ENCODE peak calls at places on chromosomes 6 and 20, in six cellular contexts. F, S, B, Q, U and X are unnamed samples.

GRCh38 chr6:2197177-2197671 is 48.2 kb downstream of the GMDS start:
- DNase-seq in F (peak), U (no peak), B (no peak), Q (peak), S (no peak), X (no peak)

GRCh38 chr6:138113588-138114210 is 6.5 kb upstream of the PERP start:
- DNase-seq in B (no peak), U (no peak), F (no peak), Q (no peak), S (no peak), X (no peak)

GRCh38 chr6:39934060-39934757 is at the start of gene MOCS1:
- DNase-seq in Q (peak), U (peak), F (peak), B (peak), S (peak), X (peak)

GRCh38 chr20:4272225-4272624 is 256.9 kb upstream of the RNF24 start:
- DNase-seq in B (no peak), F (no peak), S (no peak), U (no peak), Q (peak), X (no peak)

GRCh38 chr6:37168809-37169457 is 1.0 kb upstream of the PIM1 start:
- DNase-seq in U (no peak), F (peak), B (no peak), S (no peak), Q (no peak), X (no peak)

GRCh38 chr20:584375-585301 is 25.5 kb downstream of the TCF15 start:
- DNase-seq in U (no peak), S (no peak), B (no peak), Q (no peak), F (no peak), X (no peak)

GRCh38 chr20:37504404-37505096 is 16.5 kb upstream of the NNAT start:
- DNase-seq in U (no peak), F (no peak), Q (no peak), B (no peak), S (no peak), X (no peak)

GRCh38 chr6:5205877-5206840 is 54.6 kb downstream of the LYRM4 start:
- DNase-seq in B (peak), Q (peak), S (no peak), F (peak), U (no peak), X (no peak)

GRCh38 chr6:37643851-37644672 is 53.6 kb downstream of the MDGA1 start:
- DNase-seq in S (no peak), U (no peak), F (no peak), Q (no peak), B (no peak), X (no peak)

GRCh38 chr20:47126709-47127108 is 229.8 kb downstream of the ZMYND8 start:
- DNase-seq in F (no peak), S (no peak), Q (peak), B (no peak), U (no peak), X (no peak)

GRCh38 chr6:1838604-1839003 is 228.9 kb downstream of the FOXC1 start:
- DNase-seq in Q (no peak), S (no peak), B (no peak), F (no peak), U (no peak), X (no peak)

GRCh38 chr20:3226864-3227263 is 12.1 kb downstream of the SLC4A11 start:
- DNase-seq in F (no peak), B (no peak), U (no peak), Q (no peak), S (no peak), X (no peak)

GRCh38 chr6:100808638-100809275 is 72.4 kb downstream of the ASCC3 start:
- DNase-seq in U (no peak), Q (peak), F (no peak), B (no peak), S (no peak), X (no peak)

GRCh38 chr20:62697468-62697912 is 11.1 kb upstream of the NTSR1 start:
- DNase-seq in F (no peak), U (no peak), Q (no peak), B (no peak), S (no peak), X (no peak)

GRCh38 chr20:38453941-38454340 is 18.7 kb upstream of the RALGAPB start:
- DNase-seq in B (no peak), U (no peak), F (no peak), Q (no peak), S (no peak), X (no peak)

GRCh38 chr6:129638055-129639019 is 71.6 kb downstream of the ARHGAP18 start:
- DNase-seq in U (no peak), B (no peak), F (no peak), Q (peak), S (no peak), X (no peak)

GRCh38 chr6:157054531-157054979 is 268.8 kb downstream of the TMEM242 start:
- DNase-seq in B (no peak), S (no peak), F (no peak), Q (no peak), U (peak), X (no peak)

GRCh38 chr20:45880988-45881788 is at the start of gene ZSWIM1:
- DNase-seq in Q (peak), F (peak), B (peak), U (peak), S (peak), X (peak)

GRCh38 chr20:52484438-52484837 is 292.9 kb upstream of the ZFP64 start:
- DNase-seq in B (no peak), Q (no peak), F (no peak), U (no peak), S (no peak), X (no peak)

GRCh38 chr20:1281279-1282057 is 15.4 kb downstream of the SNPH start:
- DNase-seq in S (no peak), F (no peak), Q (no peak), U (no peak), B (peak), X (no peak)

GRCh38 chr6:41937881-41938574 is 3.6 kb downstream of the CCND3 start:
- DNase-seq in S (no peak), Q (peak), F (no peak), B (no peak), U (peak), X (no peak)

GRCh38 chr6:168088161-168089106 is 9.4 kb upstream of the FRMD1 start:
- DNase-seq in Q (peak), B (peak), F (no peak), U (no peak), S (peak), X (peak)

GRCh38 chr6:39266375-39266774 is 37.1 kb upstream of the KCNK5 start:
- DNase-seq in Q (no peak), F (no peak), U (no peak), S (no peak), B (no peak), X (no peak)

GRCh38 chr6:128516514-128516898 is 3.9 kb downstream of the PTPRK start:
- DNase-seq in B (no peak), U (no peak), F (no peak), Q (peak), S (no peak), X (no peak)

GRCh38 chr20:10427060-10427692 is 6.8 kb downstream of the MKKS start:
- DNase-seq in B (peak), S (peak), Q (peak), F (no peak), U (peak), X (peak)

GRCh38 chr20:14219801-14220461 is 117.5 kb downstream of the FLRT3 start:
- DNase-seq in Q (no peak), S (no peak), F (no peak), U (no peak), B (no peak), X (peak)

GRCh38 chr6:80437186-80437585 is 330.7 kb downstream of the BCKDHB start:
- DNase-seq in F (no peak), S (no peak), U (no peak), B (no peak), Q (no peak), X (no peak)

GRCh38 chr6:101762851-101763250 is 369.3 kb downstream of the GRIK2 start:
- DNase-seq in U (no peak), Q (no peak), F (no peak), B (no peak), S (no peak), X (no peak)

GRCh38 chr20:34720266-34720665 is 16.1 kb downstream of the TP53INP2 start:
- DNase-seq in U (no peak), F (peak), Q (no peak), B (no peak), S (no peak), X (no peak)

GRCh38 chr6:109961666-109962065 is 16.4 kb upstream of the GPR6 start:
- DNase-seq in F (no peak), U (no peak), B (no peak), Q (no peak), S (no peak), X (no peak)

GRCh38 chr6:3687847-3688246 is 63.7 kb downstream of the PXDC1 start:
- DNase-seq in F (no peak), S (no peak), B (no peak), U (no peak), Q (no peak), X (no peak)

GRCh38 chr6:130037207-130037811 is 18.9 kb downstream of the L3MBTL3 start:
- DNase-seq in S (no peak), U (no peak), B (no peak), F (no peak), Q (no peak), X (no peak)

GRCh38 chr20:19735446-19735845 is 22.6 kb upstream of the RIN2 start:
- DNase-seq in S (no peak), Q (peak), B (peak), F (peak), U (no peak), X (no peak)

GRCh38 chr6:161482517-161482903 is 208.6 kb upstream of the AGPAT4 start:
- DNase-seq in Q (peak), B (no peak), S (no peak), F (no peak), U (no peak), X (no peak)

GRCh38 chr20:50611128-50611810 is 80.1 kb downstream of the RIPOR3 start:
- DNase-seq in F (no peak), Q (no peak), S (no peak), B (no peak), U (no peak), X (no peak)

GRCh38 chr6:40308533-40309306 is 278.4 kb downstream of the LRFN2 start:
- DNase-seq in F (peak), B (peak), Q (peak), S (peak), U (peak), X (peak)

GRCh38 chr20:1212607-1213396 is 9.5 kb downstream of the C20orf202 start:
- DNase-seq in U (peak), F (peak), S (peak), B (peak), Q (peak), X (peak)

GRCh38 chr20:38211200-38212097 is 46.4 kb upstream of the TGM2 start:
- DNase-seq in U (no peak), F (no peak), Q (no peak), B (no peak), S (no peak), X (no peak)

GRCh38 chr6:6851059-6851658 is 256.6 kb upstream of the RREB1 start:
- DNase-seq in S (no peak), B (peak), Q (peak), U (no peak), F (peak), X (no peak)

GRCh38 chr20:15740046-15740775 is 833.0 kb downstream of the KIF16B start:
- DNase-seq in U (no peak), B (no peak), Q (no peak), S (no peak), F (no peak), X (no peak)